ENCODE peak calls at places on chromosomes 12 and 14, in six cellular contexts. F is lung, R is tibial nerve, J is RWPE1, X is IMR-90, G is uterus. K is an unnamed sample.

GRCh38 chr12:12974211-12974610 is 22.2 kb upstream of the GPRC5D start:
- DNase-seq in J (no peak), G (no peak), X (no peak), R (no peak), F (no peak), K (no peak)

GRCh38 chr12:25958254-25959068 is at the start of gene RASSF8:
- DNase-seq in J (peak; percentile 63), G (peak; percentile 72), R (peak; percentile 37), X (peak; percentile 72), F (peak; percentile 62), K (peak; percentile 93)

GRCh38 chr14:40197344-40197743 is 765.1 kb upstream of the FBXO33 start:
- DNase-seq in J (no peak), R (no peak), F (no peak), X (no peak), G (no peak), K (no peak)

GRCh38 chr14:51203881-51204280 is 36.2 kb upstream of the TMX1 start:
- DNase-seq in F (no peak), J (no peak), X (no peak), G (no peak), R (no peak), K (no peak)

GRCh38 chr12:80200414-80200813 is 101.1 kb downstream of the OTOGL start:
- DNase-seq in J (no peak), G (no peak), X (no peak), R (no peak), F (no peak), K (no peak)

GRCh38 chr12:110269622-110270124 is 11.4 kb upstream of the ATP2A2 start:
- DNase-seq in X (peak; percentile 84), F (no peak), R (no peak), G (peak; percentile 35), J (peak; percentile 85), K (peak; percentile 68)

GRCh38 chr14:89911018-89911919 is 43.3 kb downstream of the EFCAB11 start:
- DNase-seq in G (no peak), J (no peak), R (no peak), X (peak; percentile 75), F (no peak), K (peak; percentile 58)

GRCh38 chr12:57118711-57119271 is 7.6 kb upstream of the STAT6 start:
- DNase-seq in X (peak; percentile 31), F (no peak), G (no peak), R (no peak), J (peak; percentile 46), K (no peak)

GRCh38 chr12:904010-904414 is 45.5 kb downstream of the RAD52 start:
- DNase-seq in X (no peak), J (no peak), G (no peak), F (no peak), R (no peak), K (no peak)

GRCh38 chr12:86521870-86522269 is 265.7 kb upstream of the MGAT4C start:
- DNase-seq in X (no peak), R (no peak), F (no peak), J (no peak), G (no peak), K (no peak)

GRCh38 chr12:121783771-121784170 is 9.7 kb downstream of the RHOF start:
- DNase-seq in J (no peak), X (no peak), R (no peak), G (no peak), F (no peak), K (no peak)

GRCh38 chr14:52692248-52692962 is 3.0 kb downstream of the ERO1A start:
- DNase-seq in G (peak; percentile 27), F (no peak), J (no peak), X (peak; percentile 75), R (no peak), K (no peak)

GRCh38 chr12:21438643-21439042 is 1.2 kb downstream of the PYROXD1 start:
- DNase-seq in J (no peak), F (no peak), R (no peak), X (peak; percentile 12), G (no peak), K (no peak)

GRCh38 chr12:23115984-23116383 is 491.0 kb downstream of the ETNK1 start:
- DNase-seq in F (no peak), J (no peak), R (no peak), G (no peak), X (no peak), K (no peak)

GRCh38 chr12:131905640-131906091 is 11.2 kb downstream of the ULK1 start:
- DNase-seq in X (no peak), G (no peak), F (no peak), J (no peak), R (no peak), K (no peak)

GRCh38 chr14:105137481-105138020 is 31.0 kb downstream of the JAG2 start:
- DNase-seq in X (no peak), G (no peak), J (no peak), F (no peak), R (no peak), K (no peak)

GRCh38 chr12:29428630-29429029 is 47.7 kb upstream of the ERGIC2 start:
- DNase-seq in J (peak; percentile 69), R (no peak), F (no peak), X (peak; percentile 84), G (no peak), K (peak; percentile 25)

GRCh38 chr12:109734219-109735000 is 20.8 kb downstream of the FAM222A start:
- DNase-seq in G (peak; percentile 9), R (no peak), J (no peak), X (peak; percentile 1), F (no peak), K (no peak)

GRCh38 chr14:105092912-105093425 is 27.7 kb upstream of the GPR132 start:
- DNase-seq in R (no peak), G (peak; percentile 61), F (peak; percentile 64), J (peak; percentile 52), X (peak; percentile 58), K (peak; percentile 90)

GRCh38 chr12:11962795-11963347 is 107.9 kb upstream of the BCL2L14 start:
- DNase-seq in G (no peak), J (no peak), R (no peak), X (no peak), F (no peak), K (no peak)

GRCh38 chr12:11959117-11959823 is 111.5 kb upstream of the BCL2L14 start:
- DNase-seq in R (no peak), F (no peak), J (no peak), X (peak; percentile 23), G (no peak), K (peak; percentile 15)

GRCh38 chr12:11963841-11964471 is 106.8 kb upstream of the BCL2L14 start:
- DNase-seq in J (no peak), F (no peak), X (no peak), G (no peak), R (no peak), K (no peak)

GRCh38 chr12:11958216-11959091 is 112.3 kb upstream of the BCL2L14 start:
- DNase-seq in X (peak; percentile 95), J (peak; percentile 48), R (no peak), F (no peak), G (no peak), K (peak; percentile 16)

DNA sequence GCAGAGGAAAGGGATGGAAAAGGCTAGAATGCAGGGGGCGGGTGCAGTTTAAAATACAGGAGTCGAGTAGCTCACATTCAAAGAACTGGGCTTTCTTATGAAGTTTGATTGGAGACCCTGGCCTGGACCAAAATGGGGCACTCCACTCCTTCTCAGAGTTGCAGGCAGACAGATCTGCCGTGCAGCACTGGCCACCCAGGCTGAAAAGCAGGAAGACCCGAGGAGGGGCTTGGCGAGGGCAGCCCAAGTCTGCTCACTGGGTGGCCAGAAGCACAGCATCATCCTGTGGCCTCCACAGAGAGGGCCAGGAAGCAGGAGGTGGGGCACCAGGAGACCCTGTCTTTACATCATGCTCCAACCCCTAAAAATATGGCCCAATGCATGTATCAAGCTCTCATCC is 109.1 kb upstream of the BCL2L14 start:
- DNase-seq in G (no peak), R (no peak), X (no peak), F (no peak), J (no peak), K (no peak)
- H3K27ac ChIP-seq in G (no peak overlapping the region), R (no peak overlapping the region), X (no peak overlapping the region), F (no peak overlapping the region), J (no peak overlapping the region), K (no peak overlapping the region)

GRCh38 chr12:67630373-67631088 is 18.0 kb upstream of the DYRK2 start:
- DNase-seq in F (no peak), R (no peak), X (no peak), J (no peak), G (peak; percentile 15), K (no peak)
- H3K27ac ChIP-seq in F (no peak overlapping the region), R (no peak overlapping the region), X (no peak overlapping the region), J (no peak overlapping the region), G (no peak overlapping the region), K (no peak overlapping the region)

GRCh38 chr14:22896760-22897159 is 13.7 kb downstream of the REM2 start:
- DNase-seq in F (no peak), R (no peak), X (no peak), G (no peak), J (no peak), K (no peak)
- H3K27ac ChIP-seq in F (no peak overlapping the region), R (no peak overlapping the region), X (no peak overlapping the region), G (no peak overlapping the region), J (no peak overlapping the region), K (no peak overlapping the region)

DNA sequence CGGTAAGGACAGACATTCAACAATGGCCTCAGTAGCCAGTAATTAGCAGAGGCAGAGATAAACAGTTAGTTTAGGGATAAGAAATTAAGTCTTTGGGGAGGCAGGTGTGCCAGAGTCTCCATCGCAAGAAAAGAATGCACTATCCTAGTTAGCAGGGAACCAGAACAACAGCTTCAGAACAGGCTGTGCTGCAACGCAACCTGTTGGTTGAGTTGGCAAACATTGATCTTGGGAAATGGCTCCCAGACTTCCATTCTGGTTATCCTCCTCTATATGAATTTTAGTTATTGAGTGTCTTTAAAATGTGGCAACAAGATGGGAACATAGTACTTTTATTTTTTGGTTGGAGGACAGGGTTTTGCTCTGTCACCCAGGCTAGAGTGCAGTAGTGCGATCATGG is 12.3 kb upstream of the LEMD3 start:
- DNase-seq in R (no peak), X (no peak), F (no peak), J (no peak), G (no peak), K (no peak)
- H3K27ac ChIP-seq in R (no peak overlapping the region), X (no peak overlapping the region), F (no peak overlapping the region), J (no peak overlapping the region), G (no peak overlapping the region), K (no peak overlapping the region)

DNA sequence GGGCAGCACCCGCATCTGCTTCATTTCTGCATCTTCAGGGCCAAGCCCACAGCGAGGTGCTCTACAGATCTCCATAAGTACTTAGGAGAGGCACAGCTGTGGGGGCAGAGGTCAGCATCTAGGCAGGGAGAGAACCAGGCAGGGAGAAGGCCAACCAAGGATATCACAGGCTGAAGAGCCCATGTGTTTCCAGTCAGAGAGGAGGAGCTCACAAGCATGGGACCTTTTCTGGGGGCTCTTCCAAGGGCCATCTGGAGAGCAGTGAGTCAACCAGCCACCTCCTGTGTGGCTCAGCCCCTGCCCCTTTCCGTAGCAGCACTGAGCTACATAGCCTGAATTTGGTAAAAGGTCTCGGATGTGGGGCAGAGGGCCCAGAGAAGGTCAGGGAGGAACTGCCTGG is 78.5 kb downstream of the ARL6IP4 start:
- DNase-seq in G (no peak), J (no peak), X (peak; percentile 49), R (no peak), F (no peak), K (no peak)
- H3K27ac ChIP-seq in G (peak overlapping the region; percentile 43), J (no peak overlapping the region), X (no peak overlapping the region), R (peak overlapping the region; percentile 1), F (peak overlapping the region; percentile 8), K (no peak overlapping the region)

K was measured in hepatocyte.